ENCODE peak calls at places on chromosomes 11 and 22, in six cellular contexts. L is GM23338, J is GM12878, D is GM12891, E is transverse colon, Y is stomach. K is an unnamed sample.

GRCh38 chr22:48241658-48242057 is 1479.2 kb downstream of the TBC1D22A start:
- DNase-seq in L (no peak), J (peak; percentile 1), D (no peak), E (no peak), Y (peak; percentile 23), K (no peak)

GRCh38 chr11:16117989-16118810 is 238.1 kb downstream of the SOX6 start:
- DNase-seq in L (no peak), J (no peak), D (no peak), E (no peak), Y (no peak), K (no peak)

GRCh38 chr22:35258144-35258988 is 1.1 kb downstream of the HMGXB4 start:
- DNase-seq in L (peak; percentile 75), J (no peak), D (no peak), E (peak; percentile 17), Y (no peak), K (no peak)

GRCh38 chr11:19918302-19919049 is 205.8 kb downstream of the NAV2 start:
- DNase-seq in L (no peak), J (no peak), D (no peak), E (no peak), Y (no peak), K (no peak)

GRCh38 chr22:48218889-48219420 is 1456.5 kb downstream of the TBC1D22A start:
- DNase-seq in L (peak; percentile 11), J (no peak), D (no peak), E (no peak), Y (no peak), K (peak; percentile 78)

GRCh38 chr11:76752321-76753175 is 30.6 kb upstream of the TSKU start:
- DNase-seq in L (no peak), J (no peak), D (no peak), E (peak; percentile 85), Y (peak; percentile 71), K (peak; percentile 93)

GRCh38 chr11:76723142-76723541 is 52.6 kb upstream of the LRRC32 start:
- DNase-seq in L (no peak), J (no peak), D (no peak), E (no peak), Y (no peak), K (no peak)

GRCh38 chr11:116284930-116285329 is 487.9 kb downstream of the BUD13 start:
- DNase-seq in L (no peak), J (no peak), D (no peak), E (no peak), Y (no peak), K (no peak)

GRCh38 chr22:35205956-35206355 is 51.3 kb upstream of the HMGXB4 start:
- DNase-seq in L (no peak), J (no peak), D (no peak), E (no peak), Y (no peak), K (no peak)

GRCh38 chr11:118921121-118921928 is 4.4 kb downstream of the BCL9L start:
- DNase-seq in L (peak; percentile 78), J (no peak), D (no peak), E (peak; percentile 61), Y (no peak), K (peak; percentile 96)

GRCh38 chr11:94975599-94975998 is 2.1 kb downstream of the KDM4D start:
- DNase-seq in L (no peak), J (no peak), D (no peak), E (no peak), Y (no peak), K (no peak)

GRCh38 chr11:94968334-94968958 is 4.9 kb downstream of the CWC15 start:
- DNase-seq in L (peak; percentile 18), J (no peak), D (no peak), E (no peak), Y (no peak), K (no peak)

GRCh38 chr11:94974178-94974577 is 669 bp downstream of the KDM4D start:
- DNase-seq in L (no peak), J (no peak), D (no peak), E (no peak), Y (no peak), K (no peak)

DNA sequence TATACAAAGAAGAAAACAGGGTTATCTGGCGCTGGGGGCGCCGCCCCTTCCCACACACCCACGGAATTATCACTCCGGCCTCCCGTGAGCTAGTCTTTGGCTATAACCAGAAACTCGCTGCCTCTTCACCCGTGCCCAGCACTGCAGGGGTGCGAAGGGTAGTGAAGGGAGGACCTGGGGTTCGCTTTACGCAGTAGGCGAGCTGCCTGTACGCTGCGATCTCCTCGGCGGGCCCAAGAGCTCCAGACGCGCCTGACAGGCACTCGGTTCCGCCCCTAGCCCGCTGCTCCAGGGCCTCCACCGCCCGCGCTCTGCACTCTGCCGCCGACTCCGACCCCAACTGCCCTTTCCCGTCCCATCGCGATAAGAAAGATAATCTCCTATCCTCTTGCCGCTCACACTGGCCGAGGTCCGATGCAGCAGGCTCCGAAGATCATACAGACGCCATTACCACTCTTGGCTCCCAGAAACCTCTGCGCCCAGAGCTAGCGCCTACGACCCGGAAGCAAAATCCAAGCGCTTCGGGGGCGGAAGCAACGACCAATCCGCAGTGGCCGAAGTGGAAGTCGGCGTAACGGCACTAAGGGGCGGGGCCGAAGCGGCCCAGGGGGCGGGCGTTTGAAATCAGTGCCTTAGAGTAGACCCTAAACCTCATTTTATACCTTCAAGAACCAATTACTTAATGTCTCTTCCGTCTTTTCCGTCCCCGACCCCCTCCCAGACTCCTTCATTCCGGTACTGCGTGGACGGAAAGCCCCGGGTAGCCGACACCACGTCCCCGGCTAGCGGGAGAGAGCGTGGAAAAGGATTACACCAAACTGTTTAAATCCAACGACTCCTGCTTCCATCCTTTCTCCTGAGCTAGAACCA is at the start of the genes CWC15 and KDM4D:
- DNase-seq in L (peak; percentile 97), J (peak; percentile 62), D (peak; percentile 81), E (peak; percentile 95), Y (peak; percentile 95), K (peak; percentile 98)
- TF ChIP-seq POLR2AphosphoS5 in L (peak; percentile 92), J (peak; percentile 97), D (peak; percentile 89), E (peak; percentile 79), Y (peak; percentile 90), K (peak; percentile 97)

DNA sequence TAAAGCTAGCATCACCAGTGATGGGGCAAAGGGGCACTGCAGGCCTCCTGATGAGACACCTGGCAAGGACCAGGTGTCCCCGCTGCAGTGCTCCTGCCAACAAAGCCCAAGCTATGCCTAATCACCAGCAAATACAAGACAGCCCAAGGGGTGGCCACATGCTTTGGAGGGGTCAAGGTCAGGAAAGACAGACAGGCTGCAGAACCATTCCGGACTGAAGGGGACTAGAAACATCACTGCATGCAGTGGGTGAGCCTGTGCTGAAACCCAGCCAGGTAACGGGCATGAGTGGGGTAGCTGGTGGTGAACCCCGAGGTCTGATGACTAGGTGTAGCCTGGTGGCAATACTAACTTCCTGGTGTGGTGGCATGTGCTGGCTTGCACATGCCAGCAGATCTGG is 111.1 kb downstream of the MED15 start:
- DNase-seq in L (no peak), J (no peak), D (no peak), E (no peak), Y (no peak), K (no peak)
- TF ChIP-seq POLR2AphosphoS5 in L (no peak), J (no peak), D (no peak), E (no peak), Y (no peak), K (no peak)

DNA sequence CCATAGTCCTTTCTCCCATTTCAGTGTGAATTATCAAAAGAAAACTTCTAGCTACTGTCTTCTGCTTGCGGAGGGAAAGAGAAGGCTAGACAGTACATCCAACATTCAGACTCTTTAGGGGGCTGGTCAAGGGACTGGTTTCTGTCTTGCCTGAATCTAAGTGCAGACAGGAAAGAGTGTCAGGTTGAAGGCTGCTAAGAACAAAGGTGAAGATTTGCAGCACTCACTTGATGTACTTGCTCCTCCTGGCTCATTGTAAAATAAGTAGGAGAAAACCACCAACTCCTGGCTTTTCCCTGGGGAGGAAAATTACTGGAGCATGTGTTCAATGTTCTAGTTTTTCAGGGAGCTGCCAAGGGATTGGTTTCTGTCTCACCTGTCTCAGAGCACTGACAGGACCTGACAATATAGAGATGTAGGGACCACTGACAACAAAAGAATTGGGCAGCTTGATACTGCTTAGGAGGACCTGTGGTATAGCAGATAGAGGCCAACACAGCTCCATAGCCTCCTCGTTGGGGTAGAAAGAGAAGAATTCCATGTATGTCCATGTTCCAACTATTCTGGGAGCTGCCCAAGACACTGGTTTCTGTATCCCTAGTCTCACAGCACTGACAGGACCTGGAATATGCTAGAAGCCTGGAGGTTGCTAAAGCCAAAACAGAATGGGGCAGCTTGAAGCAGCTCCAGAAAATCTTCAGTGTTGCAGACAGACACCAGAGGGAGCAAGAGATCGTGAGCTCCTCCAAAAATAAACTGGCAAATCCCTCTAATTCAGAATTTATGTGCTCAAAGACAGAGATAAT is 39.7 kb upstream of the MMP12 start:
- DNase-seq in L (peak; percentile 81), J (no peak), D (no peak), E (peak; percentile 13), Y (no peak), K (no peak)
- TF ChIP-seq POLR2AphosphoS5 in L (no peak), J (no peak), D (no peak), E (no peak), Y (no peak), K (no peak)

GRCh38 chr11:134668796-134669195 is 256.8 kb upstream of the B3GAT1 start:
- DNase-seq in L (no peak), J (no peak), D (no peak), E (no peak), Y (peak; percentile 14), K (peak; percentile 84)

GRCh38 chr11:134670961-134671370 is 258.9 kb upstream of the B3GAT1 start:
- DNase-seq in L (no peak), J (no peak), D (no peak), E (no peak), Y (peak; percentile 8), K (peak; percentile 91)

GRCh38 chr11:134670247-134670646 is 258.2 kb upstream of the B3GAT1 start:
- DNase-seq in L (no peak), J (no peak), D (no peak), E (no peak), Y (peak; percentile 20), K (no peak)

GRCh38 chr11:134668076-134668475 is 256.0 kb upstream of the B3GAT1 start:
- DNase-seq in L (no peak), J (no peak), D (no peak), E (no peak), Y (peak; percentile 7), K (peak; percentile 72)

DNA sequence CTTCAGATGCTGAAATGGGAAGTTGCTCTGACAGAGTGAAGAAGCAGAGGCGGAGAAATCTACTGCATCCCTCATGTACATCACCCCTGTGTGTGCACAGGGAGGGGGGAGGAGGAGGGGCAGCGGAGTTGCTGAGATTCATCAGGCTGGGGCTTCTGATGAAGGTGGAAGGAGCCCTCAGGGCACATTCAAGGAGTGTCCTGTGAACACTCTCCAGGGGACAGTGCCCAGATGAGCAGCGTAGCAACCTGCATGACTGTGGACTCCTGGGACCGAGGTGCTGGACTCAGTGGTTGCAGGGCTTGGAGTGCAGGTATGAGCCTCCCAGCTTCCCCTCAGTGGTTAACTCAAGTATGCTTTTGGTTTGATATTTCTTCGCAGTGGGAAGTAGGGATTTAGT is 257.8 kb upstream of the B3GAT1 start:
- DNase-seq in L (no peak), J (no peak), D (no peak), E (no peak), Y (peak; percentile 13), K (peak; percentile 85)
- TF ChIP-seq POLR2AphosphoS5 in L (no peak), J (no peak), D (no peak), E (no peak), Y (no peak), K (no peak)

GRCh38 chr11:9565822-9566560 is 7.5 kb upstream of the WEE1 start:
- DNase-seq in L (peak; percentile 85), J (peak; percentile 84), D (peak; percentile 32), E (peak; percentile 53), Y (peak; percentile 39), K (peak; percentile 94)
- TF ChIP-seq POLR2AphosphoS5 in L (no peak), J (no peak), D (no peak), E (peak; percentile 84), Y (peak; percentile 34), K (peak; percentile 86)

GRCh38 chr11:837189-837989 is 4.6 kb downstream of the CD151 start:
- DNase-seq in L (no peak), J (no peak), D (no peak), E (no peak), Y (no peak), K (no peak)
- TF ChIP-seq POLR2AphosphoS5 in L (no peak), J (peak; percentile 39), D (peak; percentile 24), E (no peak), Y (no peak), K (no peak)